ENCODE peak calls at places on chromosomes 6 and 20, in five cellular contexts. M is GM23338, L is psoas muscle, F is tibial artery, P is kidney. T is an unnamed sample.

GRCh38 chr6:166771701-166772100 is 144.7 kb upstream of the RPS6KA2 start:
- DNase-seq in F (no peak), M (no peak), P (no peak), L (no peak), T (no peak)

GRCh38 chr6:160348552-160349441 is 619 bp downstream of the SLC22A3 start:
- DNase-seq in M (peak; percentile 72), F (no peak), L (peak; percentile 35), P (no peak), T (no peak)

GRCh38 chr20:20304942-20305341 is 63.0 kb upstream of the INSM1 start:
- DNase-seq in P (no peak), F (no peak), M (no peak), L (no peak), T (no peak)

GRCh38 chr6:12467706-12468670 is 177.8 kb downstream of the EDN1 start:
- DNase-seq in M (no peak), P (no peak), F (no peak), L (no peak), T (no peak)

GRCh38 chr6:33578164-33578563 is 1.9 kb downstream of the BAK1 start:
- DNase-seq in P (no peak), F (no peak), L (no peak), M (no peak), T (no peak)

GRCh38 chr20:2697768-2698167 is 5.2 kb downstream of the EBF4 start:
- DNase-seq in F (peak; percentile 51), M (no peak), L (no peak), P (no peak), T (no peak)

GRCh38 chr20:8693709-8694108 is 375.2 kb upstream of the PLCB4 start:
- DNase-seq in L (no peak), F (no peak), M (no peak), P (no peak), T (peak; percentile 93)

GRCh38 chr20:37397076-37397953 is 51.4 kb downstream of the SRC start:
- DNase-seq in F (no peak), P (peak; percentile 37), L (no peak), M (peak; percentile 52), T (peak; percentile 24)

GRCh38 chr6:170234419-170234818 is 56.5 kb downstream of the DLL1 start:
- DNase-seq in L (no peak), F (no peak), P (peak; percentile 22), M (no peak), T (no peak)

GRCh38 chr20:49914310-49915117 is 815 bp downstream of the SPATA2 start:
- DNase-seq in M (peak; percentile 49), L (no peak), P (no peak), F (peak; percentile 66), T (peak; percentile 39)

GRCh38 chr20:17225891-17226409 is 890 bp upstream of the PCSK2 start:
- DNase-seq in M (peak; percentile 67), L (no peak), F (no peak), P (peak; percentile 56), T (no peak)

GRCh38 chr6:5998741-5999687 is 7.7 kb downstream of the NRN1 start:
- DNase-seq in F (no peak), L (no peak), P (no peak), M (peak; percentile 74), T (no peak)

GRCh38 chr6:125797120-125797933 is 6.6 kb downstream of the NCOA7 start:
- DNase-seq in F (no peak), L (no peak), M (no peak), P (no peak), T (no peak)

GRCh38 chr6:119449253-119450156 is 99.9 kb upstream of the MAN1A1 start:
- DNase-seq in P (no peak), L (no peak), M (no peak), F (no peak), T (no peak)

GRCh38 chr6:170179925-170180324 is 111.0 kb downstream of the DLL1 start:
- DNase-seq in P (peak; percentile 58), F (no peak), L (no peak), M (no peak), T (no peak)

GRCh38 chr20:19265646-19266374 is 53.4 kb downstream of the SLC24A3 start:
- DNase-seq in M (peak; percentile 81), F (no peak), P (no peak), L (no peak), T (no peak)

GRCh38 chr6:33251390-33252012 is 20.2 kb downstream of the VPS52 start:
- DNase-seq in M (no peak), P (no peak), L (no peak), F (peak; percentile 3), T (peak; percentile 66)

GRCh38 chr6:6722195-6722594 is 133.7 kb downstream of the LY86 start:
- DNase-seq in F (no peak), M (no peak), P (no peak), L (no peak), T (no peak)

GRCh38 chr6:28586273-28586672 is 60.6 kb downstream of the GPX5 start:
- DNase-seq in L (no peak), P (no peak), M (peak; percentile 47), F (no peak), T (no peak)

GRCh38 chr20:57622579-57623381 is 2.6 kb upstream of the ZBP1 start:
- DNase-seq in F (peak; percentile 63), M (peak; percentile 80), L (no peak), P (peak; percentile 83), T (peak; percentile 39)

GRCh38 chr6:39791311-39791710 is 865 bp upstream of the DAAM2 start:
- DNase-seq in M (peak; percentile 47), F (no peak), P (no peak), L (no peak), T (no peak)

GRCh38 chr20:11483697-11484096 is 434.0 kb upstream of the BTBD3 start:
- DNase-seq in F (no peak), M (no peak), L (no peak), P (no peak), T (no peak)

GRCh38 chr20:38806855-38807655 is 1.6 kb downstream of the PPP1R16B start:
- DNase-seq in F (no peak), M (peak; percentile 22), P (no peak), L (no peak), T (no peak)

GRCh38 chr20:37096415-37097039 is 730 bp upstream of the RBL1 start:
- DNase-seq in M (no peak), L (no peak), P (no peak), F (no peak), T (no peak)

GRCh38 chr6:101613556-101613955 is 220.0 kb downstream of the GRIK2 start:
- DNase-seq in M (no peak), F (no peak), P (no peak), L (no peak), T (no peak)

GRCh38 chr20:12924126-12924525 is 84.6 kb upstream of the SPTLC3 start:
- DNase-seq in P (no peak), M (no peak), F (no peak), L (no peak), T (no peak)

GRCh38 chr6:34020278-34020677 is 125.6 kb downstream of the GRM4 start:
- DNase-seq in F (no peak), M (no peak), L (no peak), P (no peak), T (no peak)

DNA sequence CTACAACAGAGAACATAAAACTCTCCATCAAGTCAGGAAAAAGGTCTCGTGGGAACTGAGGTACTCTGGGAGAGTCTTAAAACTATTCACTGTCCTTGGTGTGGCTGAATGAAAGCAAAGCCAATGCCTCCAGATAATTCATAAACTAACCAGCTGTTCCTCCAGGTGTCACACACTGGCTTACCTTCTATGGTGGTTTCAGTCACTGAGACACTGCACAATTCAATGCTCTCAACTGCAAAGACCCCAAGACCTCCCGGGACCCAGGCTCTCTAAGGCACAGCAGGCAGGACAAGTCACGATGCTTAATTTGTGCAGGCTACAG is 100.8 kb downstream of the GMPR start:
- DNase-seq in L (no peak), F (no peak), P (no peak), M (no peak), T (no peak)
- TF ChIP-seq CTCF in L (no peak), F (no peak), P (no peak), M (no peak), T (peak; percentile 6)

GRCh38 chr6:50657513-50657912 is 55.8 kb upstream of the TFAP2D start:
- DNase-seq in L (no peak), M (no peak), F (no peak), P (no peak), T (no peak)
- TF ChIP-seq CTCF in L (no peak), M (no peak), F (no peak), P (no peak), T (no peak)

GRCh38 chr20:1469925-1470571 is 3.4 kb upstream of the NSFL1C start:
- DNase-seq in M (peak; percentile 89), P (peak; percentile 95), F (peak; percentile 90), L (peak; percentile 77), T (peak; percentile 100)
- TF ChIP-seq CTCF in M (peak; percentile 90), P (peak; percentile 73), F (peak; percentile 62), L (peak; percentile 66), T (peak; percentile 87)

GRCh38 chr20:31740208-31740607 is 1.1 kb downstream of the TPX2 start:
- DNase-seq in L (no peak), M (no peak), F (no peak), P (no peak), T (peak; percentile 47)

GRCh38 chr20:31739550-31739863 is 417 bp downstream of the TPX2 start:
- DNase-seq in M (no peak), F (no peak), L (no peak), P (no peak), T (no peak)

GRCh38 chr20:31740656-31741323 is 1.7 kb downstream of the TPX2 start:
- DNase-seq in F (no peak), M (no peak), P (no peak), L (no peak), T (no peak)

DNA sequence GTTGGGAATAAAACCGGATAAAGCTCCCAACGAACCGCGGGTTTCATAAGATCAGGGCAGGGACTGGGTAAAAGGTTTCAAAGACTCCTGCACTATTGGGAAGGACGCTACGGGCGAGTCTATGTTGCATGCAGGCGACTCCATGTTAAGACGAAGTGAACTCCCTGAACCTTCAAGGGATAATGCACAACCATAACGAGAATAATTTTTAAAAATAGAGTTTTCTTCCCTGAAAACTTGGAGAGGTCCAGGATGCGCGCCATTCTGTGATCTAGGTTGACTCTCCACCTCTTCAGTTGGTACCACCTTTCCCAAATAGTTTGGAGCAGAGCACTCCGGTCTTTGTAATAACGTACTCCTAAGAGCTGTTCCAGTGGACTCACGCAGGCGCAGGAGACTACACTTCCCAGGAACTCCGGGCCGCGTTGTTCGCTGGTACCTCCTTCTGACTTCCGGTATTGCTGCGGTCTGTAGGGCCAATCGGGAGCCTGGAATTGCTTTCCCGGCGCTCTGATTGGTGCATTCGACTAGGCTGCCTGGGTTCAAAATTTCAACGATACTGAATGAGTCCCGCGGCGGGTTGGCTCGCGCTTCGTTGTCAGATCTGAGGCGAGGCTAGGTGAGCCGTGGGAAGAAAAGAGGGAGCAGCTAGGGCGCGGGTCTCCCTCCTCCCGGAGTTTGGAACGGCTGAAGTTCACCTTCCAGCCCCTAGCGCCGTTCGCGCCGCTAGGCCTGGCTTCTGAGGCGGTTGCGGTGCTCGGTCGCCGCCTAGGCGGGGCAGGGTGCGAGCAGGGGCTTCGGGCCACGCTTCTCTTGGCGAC is at the start of gene TPX2:
- DNase-seq in L (peak; percentile 94), M (peak; percentile 100), F (peak; percentile 97), P (peak; percentile 97), T (peak; percentile 95)
- TF ChIP-seq CTCF in L (no peak), M (no peak), F (peak; percentile 39), P (peak; percentile 6), T (peak; percentile 36)

GRCh38 chr6:137489410-137490371 is 4.5 kb downstream of the OLIG3 start:
- DNase-seq in F (no peak), L (no peak), P (no peak), M (peak; percentile 71), T (no peak)
- TF ChIP-seq CTCF in F (no peak), L (no peak), P (no peak), M (peak; percentile 1), T (no peak)

T was measured in HFFc6.